ENCODE peak calls at places on chromosomes 11 and 22, in six cellular contexts. S, F, A, X, W and B are unnamed samples.
A peak's percentile ranks its signal among the peaks of the same experiment; 100 is the strongest.

GRCh38 chr11:94768602-94769511 is 701 bp downstream of the AMOTL1 start:
- DNase-seq in S (peak; percentile 63), F (peak; percentile 57), A (peak; percentile 93), X (peak; percentile 19), W (peak; percentile 15), B (peak; percentile 37)

GRCh38 chr11:84564180-84564866 is 1062.8 kb downstream of the DLG2 start:
- DNase-seq in S (no peak), F (peak; percentile 50), A (no peak), X (no peak), W (peak; percentile 51), B (peak; percentile 27)

GRCh38 chr22:50696799-50697561 is 24.4 kb downstream of the SHANK3 start:
- DNase-seq in S (peak; percentile 84), F (peak; percentile 8), A (peak; percentile 85), X (no peak), W (no peak), B (no peak)

GRCh38 chr22:33923660-33924246 is 3.5 kb upstream of the LARGE1 start:
- DNase-seq in S (peak; percentile 76), F (peak; percentile 58), A (no peak), X (peak; percentile 33), W (peak; percentile 75), B (peak; percentile 71)

GRCh38 chr11:114291381-114291780 is 4.8 kb upstream of the NNMT start:
- DNase-seq in S (no peak), F (no peak), A (no peak), X (no peak), W (no peak), B (no peak)

GRCh38 chr11:122803306-122803705 is 35.0 kb upstream of the CRTAM start:
- DNase-seq in S (no peak), F (no peak), A (no peak), X (no peak), W (no peak), B (no peak)

GRCh38 chr11:116233581-116233980 is 539.2 kb downstream of the BUD13 start:
- DNase-seq in S (no peak), F (no peak), A (no peak), X (no peak), W (no peak), B (no peak)

GRCh38 chr11:62612366-62613274 is at the start of the genes EML3 and ROM1:
- DNase-seq in S (peak; percentile 94), F (peak; percentile 91), A (peak; percentile 97), X (peak; percentile 79), W (peak; percentile 91), B (peak; percentile 86)

GRCh38 chr22:25795437-25795836 is 53.4 kb downstream of the MYO18B start:
- DNase-seq in S (no peak), F (no peak), A (no peak), X (no peak), W (no peak), B (no peak)

GRCh38 chr11:72773291-72773690 is 20.6 kb downstream of the STARD10 start:
- DNase-seq in S (no peak), F (peak; percentile 54), A (no peak), X (no peak), W (no peak), B (no peak)

GRCh38 chr11:111205622-111206385 is 39.7 kb upstream of the POU2AF2 start:
- DNase-seq in S (no peak), F (no peak), A (no peak), X (no peak), W (no peak), B (no peak)

GRCh38 chr11:13883042-13883441 is 79.5 kb upstream of the SPON1 start:
- DNase-seq in S (no peak), F (peak; percentile 47), A (no peak), X (no peak), W (peak; percentile 25), B (no peak)

GRCh38 chr11:132238331-132238730 is 867.9 kb downstream of the NTM start:
- DNase-seq in S (no peak), F (no peak), A (no peak), X (no peak), W (no peak), B (no peak)

GRCh38 chr11:75667831-75668507 is 869 bp downstream of the MAP6 start:
- DNase-seq in S (peak; percentile 84), F (no peak), A (peak; percentile 91), X (no peak), W (peak; percentile 24), B (peak; percentile 33)

GRCh38 chr22:20427104-20427944 is 10.3 kb downstream of the SCARF2 start:
- DNase-seq in S (no peak), F (no peak), A (peak; percentile 8), X (no peak), W (no peak), B (no peak)

GRCh38 chr11:118819687-118820086 is 28.7 kb upstream of the DDX6 start:
- DNase-seq in S (no peak), F (no peak), A (no peak), X (no peak), W (no peak), B (peak; percentile 47)

GRCh38 chr11:118818130-118818529 is 27.2 kb upstream of the DDX6 start:
- DNase-seq in S (no peak), F (no peak), A (no peak), X (no peak), W (no peak), B (no peak)

DNA sequence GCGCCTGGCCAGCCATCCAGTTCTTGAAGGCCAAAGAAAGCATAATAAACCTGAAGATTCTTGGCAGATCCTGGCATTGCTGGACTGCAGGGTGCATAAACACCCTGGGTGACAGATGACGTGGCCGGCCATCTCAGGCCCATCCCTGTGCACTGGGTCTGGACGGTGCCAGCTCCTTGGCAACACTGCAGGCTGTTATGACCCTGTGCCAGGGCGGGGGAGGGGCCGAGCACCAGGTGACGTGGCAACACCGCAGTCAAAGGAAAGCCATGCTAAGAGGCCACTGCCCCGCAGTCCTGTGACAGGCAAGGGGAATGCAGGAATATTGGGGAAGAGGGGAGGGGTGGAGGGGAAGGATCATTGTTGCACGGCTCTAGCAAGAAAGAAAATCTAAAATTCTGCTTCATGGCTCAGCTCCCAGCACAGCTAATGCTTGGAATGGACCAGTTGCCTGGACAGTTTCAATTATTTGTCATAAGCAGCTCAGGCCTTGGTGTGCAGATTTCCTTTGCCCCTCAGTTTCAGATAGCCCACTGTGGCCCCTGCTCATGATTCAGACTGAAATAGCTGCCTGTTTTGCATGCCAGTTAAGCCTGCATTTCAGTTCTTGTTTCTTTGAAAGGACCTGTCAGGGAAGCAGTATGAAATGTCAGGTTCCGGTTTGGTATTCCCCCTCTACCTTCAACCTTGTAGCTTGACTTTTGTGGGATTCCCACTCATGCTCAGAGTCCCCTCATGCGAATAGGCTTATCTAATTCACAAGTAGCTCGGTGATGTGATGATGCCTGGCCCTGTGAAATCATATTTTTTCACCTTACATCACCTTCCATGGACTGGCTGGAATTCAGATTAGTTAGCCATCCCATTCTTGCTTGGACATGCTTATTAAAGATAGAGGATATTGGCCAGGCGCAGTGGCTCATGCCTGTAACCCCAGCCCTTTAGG is 29.7 kb upstream of the DDX6 start:
- DNase-seq in S (peak; percentile 52), F (no peak), A (peak; percentile 90), X (peak; percentile 16), W (peak; percentile 94), B (peak; percentile 81)
- TF ChIP-seq EP300 in S (no peak), F (no peak), A (no peak), X (no peak), W (peak; percentile 65), B (peak; percentile 62)

GRCh38 chr11:86491048-86491447 is 116.4 kb downstream of the CCDC81 start:
- DNase-seq in S (no peak), F (no peak), A (no peak), X (no peak), W (no peak), B (no peak)
- H3K27ac ChIP-seq in S (no peak overlapping the region), F (no peak overlapping the region), A (no peak overlapping the region), X (no peak overlapping the region), W (no peak overlapping the region), B (no peak overlapping the region)

GRCh38 chr11:2704896-2705606 is 5.3 kb upstream of the KCNQ1OT1 start:
- DNase-seq in S (no peak), F (no peak), A (peak; percentile 30), X (no peak), W (no peak), B (no peak)
- H3K27me3 ChIP-seq in S (peaks cover 35% of the 10 kb centered on the region), F (no peaks in the 10 kb centered on the region), A (no peaks in the 10 kb centered on the region), X (no peaks in the 10 kb centered on the region), W (no peaks in the 10 kb centered on the region), B (no peaks in the 10 kb centered on the region)

DNA sequence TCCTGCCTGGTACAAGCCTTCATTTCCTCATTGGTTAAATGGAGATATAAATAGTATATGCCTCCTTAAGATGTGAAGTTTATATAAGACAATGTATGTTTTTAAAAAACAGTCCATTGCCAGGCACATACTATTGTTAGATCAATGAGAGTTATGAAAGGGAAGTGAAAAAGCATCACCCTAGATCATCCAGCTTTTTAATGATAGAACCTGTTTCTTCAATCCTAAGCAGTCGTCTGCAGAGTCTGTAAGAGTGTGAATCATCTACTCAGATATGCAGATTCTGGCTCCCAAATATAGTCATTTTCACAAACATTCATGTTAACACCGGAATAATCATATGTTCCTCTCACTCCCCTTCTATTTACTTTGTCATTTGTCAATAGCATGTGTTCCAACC is 65.2 kb upstream of the SLN start:
- DNase-seq in S (no peak), F (no peak), A (no peak), X (no peak), W (no peak), B (no peak)
- TF ChIP-seq EP300 in S (no peak), F (no peak), A (no peak), X (no peak), W (no peak), B (no peak)

DNA sequence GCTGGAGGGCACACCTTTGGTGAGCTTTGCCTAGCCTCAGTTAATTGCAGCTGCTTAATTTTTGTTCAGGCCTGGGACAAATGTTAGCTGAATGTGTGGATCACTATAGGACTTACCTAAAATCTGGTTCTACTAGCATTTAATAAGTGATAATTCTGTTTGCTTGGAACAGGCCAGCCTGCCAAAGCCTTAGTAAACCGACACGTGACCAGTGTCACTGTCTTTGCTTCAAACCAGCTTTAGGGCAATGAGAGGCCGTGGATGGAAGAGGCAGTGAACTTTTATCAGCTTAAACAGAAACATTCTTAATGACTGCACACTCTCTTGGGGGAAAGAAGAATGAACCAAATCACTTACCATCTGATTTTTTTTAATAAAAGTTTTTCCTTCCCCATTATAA is 10.8 kb downstream of the PARVA start:
- DNase-seq in S (no peak), F (no peak), A (no peak), X (no peak), W (no peak), B (no peak)
- H3K27ac ChIP-seq in S (no peak overlapping the region), F (no peak overlapping the region), A (no peak overlapping the region), X (peak overlapping the region; percentile 68), W (peak overlapping the region; percentile 99), B (no peak overlapping the region)

GRCh38 chr11:93653566-93653965 is 7.9 kb upstream of the CEP295 start:
- DNase-seq in S (no peak), F (no peak), A (no peak), X (no peak), W (no peak), B (no peak)

GRCh38 chr11:93653080-93653479 is 8.4 kb upstream of the CEP295 start:
- DNase-seq in S (no peak), F (no peak), A (no peak), X (no peak), W (no peak), B (no peak)

GRCh38 chr11:93655047-93655446 is 6.4 kb upstream of the CEP295 start:
- DNase-seq in S (no peak), F (no peak), A (no peak), X (no peak), W (no peak), B (no peak)

GRCh38 chr11:93655581-93656255 is 5.8 kb upstream of the CEP295 start:
- DNase-seq in S (no peak), F (no peak), A (no peak), X (no peak), W (no peak), B (no peak)

GRCh38 chr11:93654266-93654665 is 7.2 kb upstream of the CEP295 start:
- DNase-seq in S (no peak), F (no peak), A (no peak), X (no peak), W (no peak), B (no peak)
- H3K27me3 ChIP-seq in S (no peaks in the 10 kb centered on the region), F (no peaks in the 10 kb centered on the region), A (no peaks in the 10 kb centered on the region), X (peaks cover 6% of the 10 kb centered on the region), W (no peaks in the 10 kb centered on the region), B (no peaks in the 10 kb centered on the region)